ENCODE peak calls at places on chromosomes 13 and 19, in nine cellular contexts. L is HepG2, P is spleen, B is body of pancreas, F is IMR-90, J is endothelial cell of umbilical vein, D is GM23338, Z is H1, A is ascending aorta. I is an unnamed sample.

GRCh38 chr13:98998831-98999634 is 21.2 kb upstream of the DOCK9 start:
- DNase-seq in Z (no peak), B (no peak), L (no peak), A (no peak), F (no peak), D (no peak), P (no peak), J (no peak), I (no peak)

GRCh38 chr19:43624933-43625332 is 5.5 kb upstream of the ZNF428 start:
- DNase-seq in F (peak; percentile 8), B (peak; percentile 78), D (peak; percentile 97), J (no peak), L (no peak), P (peak; percentile 92), Z (no peak), A (peak; percentile 71), I (no peak)

GRCh38 chr19:1907563-1908363 is 2.6 kb downstream of the ADAT3 start:
- DNase-seq in F (no peak), A (no peak), P (no peak), Z (no peak), L (peak; percentile 55), B (peak; percentile 75), J (no peak), D (no peak), I (no peak)

GRCh38 chr19:35253316-35254286 is 4.8 kb downstream of the LSR start:
- DNase-seq in A (no peak), Z (no peak), B (no peak), J (no peak), D (peak; percentile 44), F (no peak), L (peak; percentile 79), P (peak; percentile 63), I (no peak)

GRCh38 chr13:34349091-34349722 is 531.3 kb downstream of the RFC3 start:
- DNase-seq in F (peak; percentile 89), Z (no peak), D (no peak), A (no peak), B (peak; percentile 61), L (no peak), P (no peak), J (peak; percentile 81), I (no peak)

GRCh38 chr13:76715621-76716020 is 170.6 kb downstream of the KCTD12 start:
- DNase-seq in Z (no peak), J (no peak), A (no peak), B (no peak), D (peak; percentile 24), L (no peak), F (no peak), P (no peak), I (no peak)

GRCh38 chr13:84358601-84359000 is 476.3 kb upstream of the SLITRK1 start:
- DNase-seq in L (no peak), A (no peak), Z (no peak), J (no peak), F (no peak), B (no peak), D (no peak), P (no peak), I (no peak)

GRCh38 chr19:38031423-38031770 is 124.4 kb downstream of the SIPA1L3 start:
- DNase-seq in D (no peak), P (no peak), B (no peak), L (no peak), A (no peak), F (peak; percentile 87), J (peak; percentile 63), Z (no peak), I (no peak)

GRCh38 chr13:98986226-98986846 is 8.5 kb upstream of the DOCK9 start:
- DNase-seq in B (peak; percentile 23), A (no peak), D (no peak), J (peak; percentile 44), F (no peak), P (no peak), L (peak; percentile 55), Z (no peak), I (no peak)

GRCh38 chr19:9128171-9128570 is 1.4 kb upstream of the OR7G3 start:
- DNase-seq in B (no peak), J (peak; percentile 96), A (no peak), L (no peak), Z (no peak), P (no peak), F (peak; percentile 4), D (no peak), I (peak; percentile 3)

GRCh38 chr13:73200432-73200831 is 141.6 kb downstream of the KLF5 start:
- DNase-seq in J (no peak), B (peak; percentile 36), D (no peak), P (no peak), Z (no peak), A (no peak), L (no peak), F (peak; percentile 49), I (no peak)

GRCh38 chr13:20171364-20171763 is 10.5 kb upstream of the GJA3 start:
- DNase-seq in D (no peak), L (no peak), A (no peak), Z (no peak), P (no peak), B (no peak), J (no peak), F (no peak), I (no peak)
- H3K27me3 ChIP-seq in D (peaks cover 12% of the 10 kb centered on the region), L (peaks cover 62% of the 10 kb centered on the region), A (no peaks in the 10 kb centered on the region), Z (no peaks in the 10 kb centered on the region), P (peaks cover 14% of the 10 kb centered on the region), B (no peaks in the 10 kb centered on the region), J (peaks cover 21% of the 10 kb centered on the region), F (peaks cover 8% of the 10 kb centered on the region), I (no peaks in the 10 kb centered on the region)

GRCh38 chr19:5445667-5446066 is 9.6 kb upstream of the ZNRF4 start:
- DNase-seq in L (no peak), A (no peak), J (no peak), Z (no peak), F (no peak), B (no peak), D (no peak), P (no peak), I (no peak)
- H3K27me3 ChIP-seq in L (no peaks in the 10 kb centered on the region), A (no peaks in the 10 kb centered on the region), J (no peaks in the 10 kb centered on the region), Z (no peaks in the 10 kb centered on the region), F (peaks cover 25% of the 10 kb centered on the region), B (peaks cover 3% of the 10 kb centered on the region), D (no peaks in the 10 kb centered on the region), P (no peaks in the 10 kb centered on the region), I (no peaks in the 10 kb centered on the region)

GRCh38 chr13:50130686-50131051 is 115.4 kb downstream of the KCNRG start:
- DNase-seq in J (peak; percentile 53), D (peak; percentile 44), P (peak; percentile 84), F (peak; percentile 47), L (no peak), B (no peak), Z (no peak), A (peak; percentile 69), I (no peak)

GRCh38 chr13:50132937-50133276 is 117.7 kb downstream of the KCNRG start:
- DNase-seq in D (peak; percentile 37), Z (no peak), F (no peak), B (no peak), J (no peak), L (no peak), A (no peak), P (no peak), I (no peak)

GRCh38 chr13:50136678-50137077 is 121.4 kb downstream of the KCNRG start:
- DNase-seq in J (no peak), P (no peak), Z (no peak), D (no peak), F (no peak), B (no peak), A (no peak), L (no peak), I (no peak)

GRCh38 chr13:50131998-50132936 is 117.0 kb downstream of the KCNRG start:
- DNase-seq in J (no peak), D (peak; percentile 78), A (no peak), B (no peak), L (no peak), F (no peak), P (no peak), Z (no peak), I (no peak)

GRCh38 chr13:50133277-50133953 is 118.2 kb downstream of the KCNRG start:
- DNase-seq in J (no peak), B (no peak), L (no peak), A (no peak), D (peak; percentile 69), P (no peak), Z (no peak), F (no peak), I (no peak)
- H3K27me3 ChIP-seq in J (peaks cover 39% of the 10 kb centered on the region), B (peaks cover 45% of the 10 kb centered on the region), L (peaks cover 33% of the 10 kb centered on the region), A (peaks cover 9% of the 10 kb centered on the region), D (peaks cover 87% of the 10 kb centered on the region), P (peaks cover 59% of the 10 kb centered on the region), Z (peaks cover 47% of the 10 kb centered on the region), F (peaks cover 21% of the 10 kb centered on the region), I (peaks cover 5% of the 10 kb centered on the region)

GRCh38 chr19:16650821-16651220 is 9.1 kb downstream of the SMIM7 start:
- DNase-seq in B (no peak), J (no peak), D (no peak), P (no peak), Z (no peak), A (no peak), F (no peak), L (no peak), I (no peak)
- H3K27me3 ChIP-seq in B (no peaks in the 10 kb centered on the region), J (no peaks in the 10 kb centered on the region), D (no peaks in the 10 kb centered on the region), P (no peaks in the 10 kb centered on the region), Z (no peaks in the 10 kb centered on the region), A (no peaks in the 10 kb centered on the region), F (no peaks in the 10 kb centered on the region), L (no peaks in the 10 kb centered on the region), I (no peaks in the 10 kb centered on the region)